ENCODE peak calls at places on chromosomes 16 and 17, in seven cellular contexts. G is SK-N-SH, J is A549, D is GM12878, U is IMR-90, Q is H1, F is HCT116. P is an unnamed sample.

GRCh38 chr17:18182978-18183333 is 672 bp upstream of the ALKBH5 start:
- DNase-seq in G (peak; percentile 83), J (peak; percentile 87), D (no peak), U (peak; percentile 78), Q (no peak), F (no peak), P (peak; percentile 72)

GRCh38 chr17:40937384-40937819 is at the start of gene KRT23:
- DNase-seq in G (no peak), J (no peak), D (no peak), U (no peak), Q (no peak), F (no peak), P (no peak)

GRCh38 chr16:64964126-64964540 is 157.7 kb downstream of the CDH11 start:
- DNase-seq in G (no peak), J (no peak), D (no peak), U (peak; percentile 86), Q (no peak), F (no peak), P (no peak)

GRCh38 chr17:31390748-31391495 is 553 bp upstream of the RAB11FIP4 start:
- DNase-seq in G (no peak), J (no peak), D (no peak), U (no peak), Q (no peak), F (no peak), P (no peak)

GRCh38 chr16:19113577-19114358 is at the start of gene ITPRIPL2:
- DNase-seq in G (peak; percentile 92), J (peak; percentile 85), D (no peak), U (peak; percentile 85), Q (no peak), F (peak; percentile 79), P (peak; percentile 66)

GRCh38 chr17:2593846-2594656 is 597 bp downstream of the PAFAH1B1 start:
- DNase-seq in G (peak; percentile 91), J (peak; percentile 77), D (peak; percentile 17), U (peak; percentile 61), Q (no peak), F (peak; percentile 50), P (peak; percentile 80)

GRCh38 chr16:25060920-25061319 is 45.8 kb upstream of the ARHGAP17 start:
- DNase-seq in G (no peak), J (no peak), D (no peak), U (peak; percentile 31), Q (no peak), F (no peak), P (no peak)

GRCh38 chr16:14354561-14355351 is 275.3 kb downstream of the PARN start:
- DNase-seq in G (no peak), J (no peak), D (peak; percentile 100), U (peak; percentile 18), Q (no peak), F (no peak), P (no peak)

GRCh38 chr17:74744349-74744713 is 4.1 kb upstream of the NHERF1 start:
- DNase-seq in G (no peak), J (no peak), D (no peak), U (no peak), Q (no peak), F (no peak), P (no peak)
- H3K4me2 ChIP-seq in G (no peak overlapping the region), J (no peak overlapping the region), D (no peak overlapping the region), U (no peak overlapping the region), Q (no peak overlapping the region), F (peak overlapping the region; percentile 59), P (no peak overlapping the region)

GRCh38 chr17:61450641-61451537 is 1.3 kb upstream of the TBX4 start:
- DNase-seq in G (no peak), J (no peak), D (no peak), U (no peak), Q (no peak), F (no peak), P (no peak)
- TF ChIP-seq RAD21 in G (no peak), J (no peak), D (no peak), U (no peak), Q (peak; percentile 14), F (no peak), P (no peak)

GRCh38 chr17:79804856-79805696 is 8.2 kb upstream of the CBX8 start:
- DNase-seq in G (no peak), J (no peak), D (no peak), U (no peak), Q (no peak), F (no peak), P (no peak)
- H3K4me2 ChIP-seq in G (no peak overlapping the region), J (no peak overlapping the region), D (peak overlapping the region; percentile 5), U (no peak overlapping the region), Q (no peak overlapping the region), F (no peak overlapping the region), P (peak overlapping the region; percentile 7)

DNA sequence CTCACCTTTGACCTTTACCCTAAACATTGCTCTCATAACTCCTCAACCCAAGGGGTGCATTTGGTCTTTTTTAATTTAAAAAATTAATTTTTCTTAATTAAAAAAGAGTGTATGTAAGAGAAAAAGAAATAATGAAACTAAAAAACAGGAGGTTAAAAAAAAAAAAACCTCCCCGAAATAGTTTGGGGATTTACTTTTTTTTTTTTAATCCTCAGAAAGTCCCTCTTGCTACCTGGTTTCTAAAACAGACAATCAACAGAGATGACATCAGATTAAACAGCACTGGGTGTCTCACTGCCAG is 301.3 kb downstream of the SOX9 start:
- DNase-seq in G (no peak), J (no peak), D (no peak), U (no peak), Q (no peak), F (no peak), P (no peak)
- TF ChIP-seq RAD21 in G (no peak), J (no peak), D (no peak), U (no peak), Q (no peak), F (no peak), P (no peak)

DNA sequence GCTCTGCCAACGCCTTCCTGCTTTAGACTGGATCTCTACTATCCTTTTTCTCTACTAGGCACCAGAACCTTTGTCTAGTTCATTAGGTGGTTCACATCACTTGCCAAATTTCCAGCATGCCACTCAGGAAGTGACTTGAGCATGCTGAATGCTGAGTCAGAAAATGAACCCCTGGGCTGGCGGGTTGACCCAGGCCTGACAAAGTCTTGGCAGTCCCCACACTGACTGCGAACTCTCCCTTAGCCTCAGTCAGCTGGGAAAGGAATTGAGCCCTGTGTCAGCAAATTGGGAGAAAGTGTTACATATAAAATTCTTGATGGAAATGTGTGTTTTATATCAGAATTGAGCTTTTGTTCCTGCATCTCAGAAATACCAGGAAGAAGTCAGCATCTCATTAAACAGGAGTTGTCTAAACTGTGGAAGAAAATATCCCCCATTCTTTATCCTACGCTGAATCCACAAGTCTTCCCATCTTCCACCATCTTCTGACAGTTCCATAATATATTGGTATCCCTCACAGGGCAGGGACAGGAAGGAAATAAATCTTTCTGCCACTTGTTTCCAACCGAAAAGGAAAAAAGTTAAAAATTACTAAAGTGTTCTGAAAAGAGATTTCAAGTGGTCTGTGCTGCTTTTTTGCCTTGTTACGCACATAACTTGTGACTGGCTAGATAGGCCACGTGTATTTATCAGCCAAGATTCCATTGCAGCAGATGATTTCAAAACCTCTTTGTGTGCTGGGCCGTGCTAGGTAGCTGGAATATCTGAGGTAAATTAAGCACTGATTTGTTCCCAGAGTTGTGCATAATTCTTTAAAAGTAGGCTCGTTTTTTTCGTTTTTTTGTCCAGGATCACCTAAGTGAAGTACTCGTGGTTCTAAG is 16.7 kb upstream of the SLC12A3 start:
- DNase-seq in G (no peak), J (no peak), D (no peak), U (peak; percentile 79), Q (no peak), F (no peak), P (peak; percentile 23)
- H3K4me2 ChIP-seq in G (peak overlapping the region; percentile 60), J (peak overlapping the region; percentile 27), D (no peak overlapping the region), U (no peak overlapping the region), Q (no peak overlapping the region), F (peak overlapping the region; percentile 1), P (no peak overlapping the region)

GRCh38 chr16:61210039-61210438 is 826.2 kb downstream of the CDH8 start:
- DNase-seq in G (no peak), J (no peak), D (no peak), U (no peak), Q (no peak), F (no peak), P (no peak)

DNA sequence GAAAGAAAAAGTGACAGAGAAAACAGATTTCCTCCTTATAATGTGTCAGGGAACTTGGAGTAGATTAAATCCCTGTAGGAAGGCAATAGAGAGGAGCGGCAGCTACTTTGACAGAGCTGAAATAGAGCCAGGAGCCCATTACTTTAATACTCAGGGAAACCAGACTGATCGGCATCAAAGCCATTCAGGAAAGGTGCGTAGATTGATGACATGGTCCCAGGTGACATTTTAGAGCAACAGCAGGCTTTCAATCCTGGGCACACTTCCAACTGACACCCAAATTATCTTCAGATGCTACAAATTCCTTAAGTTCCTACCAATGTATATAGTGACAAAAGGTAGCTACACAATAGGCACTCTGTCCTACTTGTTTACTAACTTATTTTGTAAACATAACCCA is 821.5 kb downstream of the CDH8 start:
- DNase-seq in G (no peak), J (no peak), D (no peak), U (no peak), Q (no peak), F (no peak), P (no peak)
- TF ChIP-seq RAD21 in G (no peak), J (no peak), D (no peak), U (no peak), Q (no peak), F (no peak), P (no peak)